ENCODE peak calls at places on chromosomes 16 and 17, in five cellular contexts. K is ovary, M is cardiac fibroblast, S is stomach, C is neural crest cell. X is an unnamed sample.

GRCh38 chr16:31008154-31008950 is 2.1 kb downstream of the STX1B start:
- DNase-seq in K (no peak), C (no peak), M (peak), S (no peak), X (no peak)

GRCh38 chr16:51326131-51326856 is 175.2 kb upstream of the SALL1 start:
- DNase-seq in K (no peak), S (no peak), M (peak), C (no peak), X (no peak)

GRCh38 chr16:17370233-17371013 is 100.3 kb downstream of the XYLT1 start:
- DNase-seq in K (no peak), S (no peak), M (peak), C (no peak), X (no peak)

GRCh38 chr17:76331083-76331482 is 22.6 kb downstream of the PRPSAP1 start:
- DNase-seq in C (no peak), M (no peak), K (no peak), S (no peak), X (no peak)

GRCh38 chr16:81181013-81181720 is 57.3 kb upstream of the BCO1 start:
- DNase-seq in M (peak), K (peak), S (peak), C (peak), X (no peak)

GRCh38 chr16:82605076-82605475 is 21.7 kb upstream of the CDH13 start:
- DNase-seq in C (no peak), K (no peak), M (no peak), S (no peak), X (no peak)

GRCh38 chr17:42982266-42982665 is 1.9 kb downstream of the RUNDC1 start:
- DNase-seq in C (no peak), S (no peak), M (no peak), K (no peak), X (no peak)

GRCh38 chr17:77461277-77462057 is 320.7 kb downstream of the SEC14L1 start:
- DNase-seq in K (no peak), M (no peak), S (no peak), C (no peak), X (no peak)

GRCh38 chr17:43578699-43579569 is 32.8 kb upstream of the ETV4 start:
- DNase-seq in M (peak), S (no peak), C (no peak), K (no peak), X (no peak)

GRCh38 chr16:50441758-50442157 is 73.0 kb upstream of the BRD7 start:
- DNase-seq in C (no peak), S (no peak), K (no peak), M (no peak), X (no peak)

GRCh38 chr16:69672998-69673713 is 53.2 kb downstream of the NQO1 start:
- DNase-seq in M (no peak), S (no peak), C (no peak), K (no peak), X (no peak)

GRCh38 chr17:10089221-10089799 is 109.1 kb downstream of the GAS7 start:
- DNase-seq in K (peak), C (no peak), M (no peak), S (no peak), X (no peak)

GRCh38 chr17:8369944-8370343 is 6.6 kb downstream of the KRABD2 start:
- DNase-seq in K (no peak), S (no peak), M (no peak), C (no peak), X (no peak)

GRCh38 chr16:24309222-24309905 is 53.2 kb downstream of the CACNG3 start:
- DNase-seq in S (peak), M (peak), C (no peak), K (no peak), X (no peak)

GRCh38 chr17:2478446-2478845 is 33.2 kb downstream of the METTL16 start:
- DNase-seq in C (no peak), M (no peak), K (no peak), S (no peak), X (no peak)

GRCh38 chr16:86251682-86252081 is 258.6 kb upstream of the FOXF1 start:
- DNase-seq in M (no peak), C (no peak), K (no peak), S (no peak), X (no peak)

GRCh38 chr17:40122944-40123810 is 1.4 kb downstream of the MSL1 start:
- DNase-seq in K (peak), C (peak), S (no peak), M (peak), X (no peak)

GRCh38 chr17:28139822-28140221 is 97.3 kb downstream of the NLK start:
- DNase-seq in C (no peak), M (no peak), K (no peak), S (no peak), X (no peak)

GRCh38 chr16:55534773-55535172 is 25.9 kb downstream of the LPCAT2 start:
- DNase-seq in C (no peak), M (no peak), S (no peak), K (no peak), X (no peak)

GRCh38 chr17:50106393-50107131 is 11.4 kb downstream of the PDK2 start:
- DNase-seq in S (no peak), M (no peak), C (no peak), K (no peak), X (no peak)

GRCh38 chr16:56775162-56775561 is 45.2 kb downstream of the NUP93 start:
- DNase-seq in K (no peak), S (no peak), M (no peak), C (no peak), X (no peak)

GRCh38 chr16:82631701-82632685 is 5.2 kb downstream of the CDH13 start:
- DNase-seq in C (no peak), S (no peak), K (no peak), M (no peak), X (no peak)

GRCh38 chr16:27852116-27852515 is 211.4 kb downstream of the GSG1L start:
- DNase-seq in M (no peak), K (no peak), C (no peak), S (no peak), X (no peak)

GRCh38 chr17:1963250-1963649 is 61.9 kb downstream of the RTN4RL1 start:
- DNase-seq in M (no peak), S (no peak), K (no peak), C (no peak), X (no peak)

GRCh38 chr17:81015135-81015534 is 19.8 kb upstream of the BAIAP2 start:
- DNase-seq in K (no peak), M (no peak), S (no peak), C (no peak), X (no peak)

GRCh38 chr17:39486242-39486641 is 25.0 kb downstream of the CDK12 start:
- DNase-seq in M (peak), S (peak), C (no peak), K (no peak), X (no peak)

GRCh38 chr17:64240741-64241347 is 22.2 kb downstream of the TEX2 start:
- DNase-seq in K (peak), S (no peak), C (no peak), M (peak), X (no peak)

GRCh38 chr16:58409316-58409973 is 17.2 kb downstream of the GINS3 start:
- DNase-seq in M (peak), C (no peak), S (peak), K (no peak), X (no peak)

GRCh38 chr16:16030449-16030848 is 81.0 kb downstream of the ABCC1 start:
- DNase-seq in M (no peak), C (no peak), K (no peak), S (no peak), X (no peak)

GRCh38 chr16:8963825-8964441 is at the start of gene USP7:
- DNase-seq in C (peak), S (peak), K (peak), M (peak), X (peak)

GRCh38 chr17:48471807-48472484 is 41.9 kb upstream of the SKAP1 start:
- DNase-seq in S (no peak), K (no peak), M (no peak), C (no peak), X (no peak)

GRCh38 chr17:36547776-36548175 is 3.1 kb downstream of the GGNBP2 start:
- DNase-seq in K (no peak), M (no peak), S (no peak), C (no peak), X (no peak)

GRCh38 chr16:31700200-31700529 is 172.5 kb downstream of the AHSP start:
- DNase-seq in C (no peak), S (no peak), K (no peak), M (no peak), X (no peak)

GRCh38 chr16:85555549-85556455 is 57.3 kb upstream of the GSE1 start:
- DNase-seq in S (peak), K (peak), C (no peak), M (peak), X (no peak)

GRCh38 chr17:78210111-78210510 is 3.9 kb upstream of the BIRC5 start:
- DNase-seq in S (no peak), K (no peak), C (no peak), M (no peak), X (no peak)

GRCh38 chr17:64056269-64057005 is 36.0 kb upstream of the ICAM2 start:
- DNase-seq in K (no peak), S (no peak), M (no peak), C (no peak), X (no peak)

GRCh38 chr17:15934866-15935265 is 10.1 kb upstream of the ADORA2B start:
- DNase-seq in C (no peak), S (no peak), M (no peak), K (no peak), X (no peak)

GRCh38 chr17:43834106-43834505 is 1.2 kb upstream of the MPP3 start:
- DNase-seq in S (no peak), M (peak), K (no peak), C (no peak), X (no peak)

GRCh38 chr17:35368086-35368824 is 5.2 kb downstream of the SLFN11 start:
- DNase-seq in S (no peak), C (no peak), M (no peak), K (no peak), X (peak)

GRCh38 chr16:4378202-4378666 is 6.6 kb downstream of the VASN start:
- DNase-seq in K (no peak), M (peak), S (no peak), C (no peak), X (no peak)

GRCh38 chr16:4379001-4379688 is 7.5 kb downstream of the VASN start:
- DNase-seq in M (no peak), S (no peak), C (no peak), K (no peak), X (peak)

GRCh38 chr16:4376820-4377572 is 5.3 kb downstream of the VASN start:
- DNase-seq in C (no peak), K (peak), S (no peak), M (no peak), X (no peak)

GRCh38 chr16:4376126-4376819 is 4.6 kb downstream of the VASN start:
- DNase-seq in C (no peak), M (peak), S (peak), K (peak), X (no peak)

GRCh38 chr16:4377573-4378146 is 6.0 kb downstream of the VASN start:
- DNase-seq in M (no peak), K (no peak), S (peak), C (no peak), X (no peak)
- TF ChIP-seq CTCF in M (peak), K (no peak), S (no peak), C (peak), X (no peak)

GRCh38 chr16:54193013-54193655 is 93.5 kb downstream of the IRX3 start:
- DNase-seq in M (no peak), K (no peak), S (no peak), C (no peak), X (no peak)

GRCh38 chr16:54191592-54191991 is 95.0 kb downstream of the IRX3 start:
- DNase-seq in C (no peak), S (no peak), M (no peak), K (no peak), X (no peak)

GRCh38 chr16:54193656-54194007 is 93.0 kb downstream of the IRX3 start:
- DNase-seq in C (peak), K (peak), S (peak), M (peak), X (peak)

GRCh38 chr16:54191163-54191562 is 95.4 kb downstream of the IRX3 start:
- DNase-seq in K (no peak), C (no peak), S (no peak), M (no peak), X (no peak)

DNA sequence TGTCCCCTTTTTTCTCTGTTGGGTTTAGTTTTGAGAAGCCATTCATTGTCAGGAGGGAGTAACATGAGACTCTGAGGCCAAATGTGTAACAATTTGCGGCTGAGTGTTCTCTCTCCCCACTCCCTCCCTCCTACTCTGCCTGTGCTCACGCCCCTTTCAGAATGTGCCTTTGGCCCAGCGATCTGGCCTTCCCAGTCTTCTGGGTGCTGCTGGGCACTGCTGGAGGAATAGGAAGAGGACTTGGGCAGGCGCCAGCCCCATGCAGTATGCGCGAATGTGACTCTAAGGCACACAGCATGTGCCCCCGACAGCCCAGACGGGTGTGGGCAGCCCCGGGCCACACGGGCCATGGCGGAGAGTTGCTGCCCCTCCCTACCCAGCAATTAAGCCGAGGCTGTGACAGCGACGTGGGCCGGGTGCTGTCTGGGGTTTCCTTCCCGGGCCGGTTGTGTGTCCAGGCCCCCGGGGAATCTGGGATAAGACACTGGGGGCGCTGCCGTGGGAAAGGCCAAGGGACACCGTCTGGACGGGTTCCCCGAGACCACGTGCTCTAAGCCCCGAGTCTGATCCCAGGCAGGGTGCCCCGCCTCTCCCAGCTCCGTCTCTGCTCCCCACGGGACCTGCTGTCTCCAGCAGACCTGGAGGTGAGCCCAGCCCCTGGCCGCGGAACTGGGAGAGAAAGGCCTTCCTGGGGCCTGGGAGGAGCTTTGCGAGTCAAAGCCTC is 92.4 kb downstream of the IRX3 start:
- DNase-seq in C (no peak), K (peak), S (peak), M (peak), X (no peak)
- TF ChIP-seq CTCF in C (peak), K (no peak), S (no peak), M (peak), X (peak)

GRCh38 chr17:62179525-62180161 is 114.6 kb upstream of the MED13 start:
- DNase-seq in M (peak), K (no peak), C (no peak), S (no peak), X (no peak)
- TF ChIP-seq CTCF in M (no peak), K (no peak), C (no peak), S (no peak), X (no peak)

DNA sequence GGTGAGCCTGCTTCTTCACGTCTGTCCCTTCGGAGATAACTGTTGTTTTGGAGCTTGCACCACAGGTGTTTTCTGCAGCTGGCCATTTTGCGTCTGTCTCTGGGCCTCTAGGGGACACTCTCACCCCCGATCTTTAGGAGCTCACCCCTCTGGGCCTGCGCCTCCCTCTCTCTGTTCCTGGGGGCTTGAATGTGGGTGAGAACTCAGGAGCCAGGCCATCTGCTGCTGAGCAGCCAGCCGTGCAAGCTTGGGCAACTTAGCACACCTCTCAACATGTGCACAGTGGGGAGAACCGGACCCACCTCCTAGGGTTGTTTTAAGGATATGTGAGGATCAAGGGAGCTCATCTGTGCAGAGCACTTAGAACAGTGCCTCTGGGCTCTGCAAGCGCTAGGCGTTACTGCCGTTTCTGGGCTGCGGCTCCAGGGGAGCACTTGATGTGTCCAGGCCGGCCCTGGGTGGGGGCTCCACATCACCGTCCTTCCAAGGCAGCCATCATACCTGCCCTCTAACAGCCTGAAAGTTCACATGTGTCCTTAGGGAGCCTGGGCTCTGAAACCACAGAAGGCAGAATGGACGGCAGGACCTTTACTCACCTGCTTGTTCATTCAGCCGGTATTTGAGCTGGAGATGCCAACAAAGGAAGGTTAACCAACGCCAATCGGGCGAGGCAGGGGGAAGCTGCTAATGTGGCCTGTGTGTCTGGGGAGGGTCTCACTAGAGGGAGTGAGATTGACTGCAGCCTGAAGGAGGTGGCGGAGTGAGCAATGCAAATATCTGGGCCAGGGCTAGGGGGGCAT is 66.3 kb downstream of the MRC2 start:
- DNase-seq in M (no peak), C (no peak), S (no peak), K (no peak), X (no peak)
- TF ChIP-seq CTCF in M (no peak), C (no peak), S (no peak), K (no peak), X (no peak)

DNA sequence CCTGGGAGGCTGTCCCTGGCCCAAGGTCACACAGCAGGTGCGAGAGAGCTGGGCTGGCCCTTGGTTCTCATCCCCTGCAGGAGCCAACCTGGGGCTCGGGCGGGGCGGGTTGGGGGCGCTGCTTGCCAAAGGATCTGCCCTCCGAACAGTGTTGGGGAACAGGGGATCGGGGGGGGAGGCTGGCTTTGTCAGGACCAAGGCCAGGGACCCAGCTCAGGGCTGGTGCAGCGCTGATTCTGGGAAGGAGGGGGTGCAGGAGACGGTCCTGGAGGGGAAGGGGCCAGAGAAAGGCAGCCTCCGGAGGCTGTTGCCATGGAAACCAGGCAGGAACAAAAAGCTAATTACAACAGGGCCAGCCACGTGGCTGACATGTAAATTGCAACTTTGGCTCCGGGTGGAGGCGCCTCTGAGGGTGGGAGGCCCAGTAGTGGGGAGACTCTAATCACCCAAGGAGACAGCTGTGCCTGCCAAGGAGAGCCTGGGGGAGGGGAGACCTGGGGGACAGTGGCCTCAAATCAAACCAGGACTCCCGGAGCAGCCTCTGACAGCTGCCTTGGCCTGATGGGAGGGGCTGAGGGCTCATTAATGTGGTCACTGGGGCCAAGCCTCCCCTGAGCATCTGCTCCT is 1.3 kb downstream of the TUBB3 start:
- DNase-seq in S (no peak), K (peak), C (peak), M (peak), X (no peak)
- TF ChIP-seq CTCF in S (no peak), K (no peak), C (no peak), M (no peak), X (no peak)

GRCh38 chr17:29954405-29954804 is 13.0 kb downstream of the EFCAB5 start:
- DNase-seq in K (no peak), M (no peak), S (no peak), C (no peak), X (no peak)
- TF ChIP-seq CTCF in K (no peak), M (no peak), S (no peak), C (no peak), X (no peak)